ENCODE peak calls at places on chromosomes 4 and X, in ten cellular contexts. H is upper lobe of right lung; U is IMR-90; K is cardiac muscle cell; M is uterus; R is pancreas; E is CD4-positive, alpha-beta memory T cell; F is GM23338; Z is GM23248; T is WERI-Rb-1. Y is an unnamed sample. For H3K36me3, the result is how much of the 10 kb centered on the place peaks cover.

GRCh38 chr4:60805500-60806313 is 394.4 kb upstream of the ADGRL3 start:
- DNase-seq in Z (peak), K (peak), T (peak), M (no peak), R (no peak), E (no peak), U (peak), F (peak), H (no peak), Y (no peak)

GRCh38 chr4:139208404-139208945 is 31.5 kb upstream of the ELF2 start:
- DNase-seq in T (no peak), E (no peak), K (peak), U (peak), R (no peak), Z (peak), M (peak), H (no peak), F (no peak), Y (no peak)

GRCh38 chr4:102778720-102779119 is 18.0 kb upstream of the MANBA start:
- DNase-seq in H (no peak), K (no peak), Z (no peak), M (no peak), F (no peak), T (no peak), U (no peak), R (peak), E (no peak), Y (peak)

GRCh38 chrX:25968920-25969319 is 169.2 kb upstream of the MAGEB18 start:
- DNase-seq in T (peak), F (peak), E (no peak), U (no peak), R (peak), M (no peak), H (no peak), K (peak), Z (no peak), Y (no peak)

GRCh38 chr4:95217197-95217596 is 331.6 kb downstream of the UNC5C start:
- DNase-seq in R (no peak), Z (no peak), K (no peak), M (no peak), F (no peak), E (no peak), T (no peak), H (no peak), U (no peak), Y (no peak)

GRCh38 chr4:177367336-177367735 is 57.7 kb downstream of the NEIL3 start:
- DNase-seq in M (no peak), K (peak), H (no peak), E (no peak), Z (peak), T (peak), R (no peak), F (peak), U (peak), Y (no peak)

GRCh38 chrX:121958886-121959285 is 911.5 kb downstream of the GLUD2 start:
- DNase-seq in M (no peak), T (no peak), E (no peak), Z (peak), R (no peak), U (no peak), H (no peak), K (peak), F (no peak), Y (no peak)

GRCh38 chr4:40437741-40438383 is 102.7 kb downstream of the CHRNA9 start:
- DNase-seq in M (no peak), R (no peak), U (no peak), Z (no peak), K (no peak), H (no peak), F (no peak), T (no peak), E (no peak), Y (no peak)

GRCh38 chr4:182890202-182890601 is 27.0 kb downstream of the DCTD start:
- DNase-seq in K (no peak), R (no peak), H (no peak), T (no peak), Z (no peak), E (no peak), F (no peak), U (no peak), M (no peak), Y (no peak)
- H3K36me3 ChIP-seq in K (under half), R (under half), H (half or more), T (half or more), Z (half or more), E (under half), F (under half), U (under half), M (under half), Y (half or more)

GRCh38 chr4:82696117-82696516 is 102.5 kb downstream of the SCD5 start:
- DNase-seq in F (no peak), U (no peak), Z (no peak), T (no peak), H (no peak), R (no peak), M (no peak), E (no peak), K (no peak), Y (no peak)
- H3K4me3 ChIP-seq in F (no peak), U (no peak), Z (no peak), T (no peak), H (no peak), R (no peak), M (no peak), E (no peak), K (no peak), Y (no peak)

DNA sequence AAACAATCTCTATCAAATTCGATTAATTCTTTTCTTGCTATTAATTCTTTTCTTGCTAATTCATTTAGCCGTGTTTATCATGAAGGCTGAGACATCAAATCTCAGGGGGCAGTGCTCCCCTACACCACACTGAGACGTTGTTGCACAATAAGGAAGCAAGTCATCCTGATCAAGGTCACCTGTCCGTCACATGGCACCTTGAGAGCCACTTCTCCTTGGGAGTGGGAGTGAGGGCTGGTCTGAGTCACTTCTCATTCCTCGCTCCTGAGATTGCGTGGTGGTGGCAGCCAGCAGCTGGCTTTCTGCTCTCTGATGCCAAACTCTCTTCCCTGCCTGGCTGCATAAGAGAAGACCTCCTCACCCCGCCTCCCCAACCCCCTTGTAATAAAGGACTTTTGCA is 312.9 kb upstream of the GATB start:
- DNase-seq in M (no peak), H (peak), E (no peak), U (peak), F (no peak), R (no peak), T (no peak), K (peak), Z (peak), Y (peak)
- H3K27ac ChIP-seq in M (no peak), H (no peak), E (no peak), U (no peak), F (no peak), R (no peak), T (no peak), K (no peak), Z (no peak), Y (no peak)

GRCh38 chrX:74277320-74277719 is 26.7 kb upstream of the ZCCHC13 start:
- DNase-seq in M (no peak), Z (no peak), E (no peak), H (no peak), F (no peak), R (no peak), K (no peak), T (no peak), U (no peak), Y (no peak)
- H3K36me3 ChIP-seq in M (under half), Z (under half), E (under half), H (half or more), F (under half), R (under half), K (under half), T (under half), U (under half), Y (half or more)

GRCh38 chrX:47936224-47936939 is 67.4 kb downstream of the ZNF182 start:
- DNase-seq in M (no peak), U (no peak), R (no peak), E (no peak), Z (no peak), H (no peak), T (no peak), F (peak), K (peak), Y (no peak)
- H3K4me3 ChIP-seq in M (no peak), U (no peak), R (no peak), E (no peak), Z (no peak), H (no peak), T (no peak), F (peak), K (peak), Y (no peak)

DNA sequence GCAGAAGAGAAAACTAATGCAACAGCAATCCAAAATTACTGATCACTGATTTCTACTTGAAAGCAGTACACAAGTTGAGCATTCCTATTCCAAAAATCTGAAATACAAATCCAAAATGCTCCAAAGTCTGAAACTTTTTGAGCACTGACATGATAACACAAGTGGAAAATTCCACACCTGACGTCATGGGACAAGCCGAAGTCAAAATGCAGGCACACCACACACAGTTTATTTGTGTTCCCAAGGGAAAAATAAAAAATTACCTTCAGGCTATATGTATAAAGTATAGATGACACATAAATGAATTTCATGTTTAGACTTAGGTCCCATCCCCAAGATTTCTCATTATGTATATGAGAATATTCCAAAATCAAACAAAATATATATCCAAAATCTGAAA is 20.7 kb downstream of the ANKRD50 start:
- DNase-seq in H (no peak), U (no peak), M (no peak), R (no peak), T (no peak), K (no peak), E (no peak), Z (no peak), F (no peak), Y (no peak)
- H3K27ac ChIP-seq in H (no peak), U (no peak), M (no peak), R (no peak), T (no peak), K (no peak), E (no peak), Z (no peak), F (no peak), Y (no peak)

Y was measured in left lung.